ENCODE peak calls at places on chromosomes 13 and 19, in four cellular contexts. X is activated CD4-positive, alpha-beta T cell treated with anti-CD3 and anti-CD28 coated beads for 24 hours; Y is skeletal muscle cell; G is NT2/D1. U is an unnamed sample.

GRCh38 chr13:66009241-66009640 is 1220.9 kb downstream of the PCDH9 start:
- DNase-seq in Y (no peak), G (no peak), X (no peak), U (no peak)

GRCh38 chr13:107576430-107576829 is 638.9 kb downstream of the LIG4 start:
- DNase-seq in G (no peak), Y (no peak), X (no peak), U (no peak)

GRCh38 chr19:3725640-3726310 is 17.6 kb downstream of the TJP3 start:
- DNase-seq in G (no peak), X (no peak), Y (no peak), U (peak; percentile 61)

GRCh38 chr19:3693030-3693925 is 7.0 kb downstream of the PIP5K1C start:
- DNase-seq in G (no peak), X (no peak), Y (no peak), U (no peak)

GRCh38 chr19:41726493-41726892 is 18.1 kb downstream of the CEACAM5 start:
- DNase-seq in Y (no peak), X (no peak), G (no peak), U (no peak)

GRCh38 chr19:42286349-42287016 is 15.4 kb upstream of the PRR19 start:
- DNase-seq in G (no peak), X (no peak), Y (no peak), U (no peak)

GRCh38 chr13:41502676-41503075 is 45.3 kb downstream of the RGCC start:
- DNase-seq in X (no peak), Y (no peak), G (no peak), U (no peak)

GRCh38 chr13:22915442-22916082 is 265.2 kb upstream of the SGCG start:
- DNase-seq in X (no peak), G (peak; percentile 30), Y (no peak), U (peak; percentile 87)

GRCh38 chr13:51728972-51729371 is 75.0 kb downstream of the DHRS12 start:
- DNase-seq in Y (peak; percentile 90), G (no peak), X (no peak), U (no peak)

GRCh38 chr13:32159147-32159869 is 127.7 kb downstream of the FRY start:
- DNase-seq in X (no peak), Y (no peak), G (no peak), U (no peak)

GRCh38 chr19:14165986-14166385 is 29.6 kb upstream of the ASF1B start:
- DNase-seq in G (no peak), Y (no peak), X (no peak), U (no peak)

GRCh38 chr19:33780746-33781145 is 15.9 kb upstream of the KCTD15 start:
- DNase-seq in X (no peak), Y (no peak), G (no peak), U (no peak)

GRCh38 chr19:46700704-46701103 is 16.2 kb downstream of the PRKD2 start:
- DNase-seq in G (no peak), Y (no peak), X (no peak), U (no peak)